ENCODE peak calls at places on chromosomes 2 and 18, in seven cellular contexts. Z is GM23338, T is PC-3, D is SK-N-SH, X is GM23248, O is hepatocyte, R is HCT116. I is an unnamed sample.

GRCh38 chr2:85243101-85244072 is 84.4 kb downstream of the TGOLN2 start:
- DNase-seq in R (no peak), T (peak; percentile 27), O (no peak), X (peak; percentile 20), D (peak; percentile 66), Z (peak; percentile 87), I (peak; percentile 24)

GRCh38 chr2:152038451-152038958 is 60.3 kb downstream of the CACNB4 start:
- DNase-seq in D (no peak), T (no peak), X (no peak), R (no peak), O (no peak), Z (no peak), I (no peak)

GRCh38 chr2:151334082-151334815 is 23.1 kb upstream of the TNFAIP6 start:
- DNase-seq in Z (no peak), D (peak; percentile 49), X (peak; percentile 92), R (no peak), T (peak; percentile 68), O (peak; percentile 22), I (no peak)

GRCh38 chr2:150076281-150076680 is 411.2 kb downstream of the RND3 start:
- DNase-seq in R (no peak), O (no peak), D (no peak), Z (no peak), X (peak; percentile 86), T (peak; percentile 75), I (no peak)

GRCh38 chr2:233213975-233214374 is 37.5 kb upstream of the ATG16L1 start:
- DNase-seq in T (no peak), X (no peak), R (no peak), Z (no peak), D (no peak), O (no peak), I (no peak)

GRCh38 chr2:15618449-15618855 is 26.8 kb downstream of the DDX1 start:
- DNase-seq in Z (no peak), X (no peak), R (no peak), D (no peak), O (no peak), T (no peak), I (no peak)

GRCh38 chr18:50665015-50665414 is 105.1 kb downstream of the MAPK4 start:
- DNase-seq in R (no peak), X (no peak), T (no peak), D (no peak), Z (no peak), O (no peak), I (no peak)

GRCh38 chr18:43888601-43889000 is 611.3 kb upstream of the SYT4 start:
- DNase-seq in O (no peak), T (no peak), R (no peak), Z (no peak), X (no peak), D (no peak), I (no peak)

GRCh38 chr2:54079331-54079730 is 36.1 kb upstream of the ACYP2 start:
- DNase-seq in X (no peak), D (no peak), T (no peak), R (no peak), O (no peak), Z (no peak), I (no peak)

GRCh38 chr18:59712311-59712710 is 15.1 kb upstream of the CCBE1 start:
- DNase-seq in X (no peak), T (peak; percentile 52), R (no peak), Z (no peak), D (no peak), O (no peak), I (no peak)

GRCh38 chr2:160747771-160748170 is 254.2 kb upstream of the RBMS1 start:
- DNase-seq in D (no peak), Z (no peak), X (peak; percentile 90), O (no peak), R (no peak), T (peak; percentile 87), I (no peak)

GRCh38 chr2:9984217-9984739 is 32.8 kb downstream of the GRHL1 start:
- DNase-seq in R (peak; percentile 47), Z (peak; percentile 78), X (peak; percentile 68), D (peak; percentile 78), O (peak; percentile 56), T (peak; percentile 78), I (peak; percentile 56)

GRCh38 chr2:7333189-7333588 is 416.0 kb downstream of the RNF144A start:
- DNase-seq in D (no peak), O (no peak), X (no peak), Z (no peak), T (no peak), R (no peak), I (no peak)

GRCh38 chr2:10205201-10205475 is 82.6 kb downstream of the RRM2 start:
- DNase-seq in T (no peak), O (no peak), D (no peak), Z (no peak), R (no peak), X (no peak), I (no peak)

GRCh38 chr18:11990541-11990940 is 9.2 kb downstream of the IMPA2 start:
- DNase-seq in T (no peak), Z (no peak), O (no peak), R (no peak), D (no peak), X (no peak), I (no peak)

GRCh38 chr2:16218651-16219050 is 278.3 kb downstream of the MYCN start:
- DNase-seq in Z (peak; percentile 68), O (peak; percentile 56), X (no peak), R (peak; percentile 3), D (peak; percentile 72), T (no peak), I (peak; percentile 4)

GRCh38 chr18:9380101-9380500 is 45.5 kb downstream of the TWSG1 start:
- DNase-seq in R (no peak), X (peak; percentile 33), D (no peak), Z (no peak), O (no peak), T (no peak), I (no peak)

GRCh38 chr18:12990662-12990976 is 543 bp upstream of the CEP192 start:
- DNase-seq in O (no peak), R (no peak), X (no peak), Z (peak; percentile 75), T (no peak), D (no peak), I (no peak)

GRCh38 chr2:158197940-158198339 is 96.3 kb downstream of the UPP2 start:
- DNase-seq in O (no peak), T (peak; percentile 35), X (no peak), Z (no peak), R (no peak), D (no peak), I (no peak)

GRCh38 chr2:65026640-65027464 is 29.4 kb upstream of the CEP68 start:
- DNase-seq in T (no peak), X (no peak), O (no peak), R (no peak), Z (no peak), D (no peak), I (peak; percentile 75)

GRCh38 chr2:99915108-99915675 is 227.2 kb downstream of the AFF3 start:
- DNase-seq in X (no peak), R (no peak), T (no peak), Z (no peak), O (no peak), D (no peak), I (no peak)

GRCh38 chr2:9071032-9071431 is 67.5 kb upstream of the MBOAT2 start:
- DNase-seq in R (peak; percentile 99), X (peak; percentile 87), T (peak; percentile 99), D (no peak), Z (no peak), O (peak; percentile 81), I (no peak)

GRCh38 chr2:160156084-160156483 is 44.0 kb downstream of the ITGB6 start:
- DNase-seq in Z (peak; percentile 34), D (no peak), R (no peak), X (peak; percentile 17), O (no peak), T (peak; percentile 39), I (no peak)

GRCh38 chr2:46116616-46117015 is 180.6 kb upstream of the EPAS1 start:
- DNase-seq in T (no peak), R (no peak), O (no peak), Z (no peak), X (peak; percentile 54), D (no peak), I (no peak)
- H3K36me3 ChIP-seq in T (no peaks in the 10 kb centered on the region), R (no peaks in the 10 kb centered on the region), O (no peaks in the 10 kb centered on the region), Z (no peaks in the 10 kb centered on the region), X (no peaks in the 10 kb centered on the region), D (no peaks in the 10 kb centered on the region), I (no peaks in the 10 kb centered on the region)

GRCh38 chr2:3557588-3558204 is 437 bp downstream of the RNASEH1 start:
- DNase-seq in O (no peak), Z (no peak), X (no peak), D (no peak), T (no peak), R (no peak), I (no peak)
- H3K9me2 ChIP-seq in O (no peaks in the 10 kb centered on the region), Z (no peaks in the 10 kb centered on the region), X (no peaks in the 10 kb centered on the region), D (no peaks in the 10 kb centered on the region), T (no peaks in the 10 kb centered on the region), R (no peaks in the 10 kb centered on the region), I (no peaks in the 10 kb centered on the region)

DNA sequence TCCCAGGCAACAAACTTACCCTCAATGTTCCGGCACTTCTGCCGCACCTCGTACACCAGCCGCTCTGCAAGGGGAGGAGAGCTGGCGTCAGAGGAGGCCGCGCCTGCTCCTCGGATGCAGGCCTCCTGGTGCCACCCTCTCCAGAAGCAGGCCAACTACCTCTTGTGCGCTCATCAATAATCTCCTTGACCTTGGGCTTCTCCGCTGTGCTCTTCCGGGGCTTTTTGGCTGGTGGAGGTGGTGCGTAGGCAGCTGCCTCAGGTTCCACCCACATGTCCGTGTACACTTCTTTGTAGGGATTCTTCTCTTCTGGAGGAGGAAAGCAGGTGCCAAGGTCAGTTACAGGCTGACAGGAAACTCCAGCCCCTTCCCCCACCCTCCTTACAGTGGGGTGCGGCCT is 77.6 kb upstream of the POMC start:
- DNase-seq in Z (no peak), O (no peak), R (no peak), T (no peak), X (no peak), D (no peak), I (no peak)
- H3K36me3 ChIP-seq in Z (peaks cover 53% of the 10 kb centered on the region), O (no peaks in the 10 kb centered on the region), R (no peaks in the 10 kb centered on the region), T (no peaks in the 10 kb centered on the region), X (no peaks in the 10 kb centered on the region), D (peaks cover 81% of the 10 kb centered on the region), I (no peaks in the 10 kb centered on the region)

GRCh38 chr2:24785704-24786321 is 7.4 kb downstream of the PTRHD1 start:
- DNase-seq in R (no peak), O (no peak), Z (no peak), X (no peak), D (no peak), T (no peak), I (peak; percentile 82)

GRCh38 chr2:24787532-24787931 is 5.7 kb downstream of the PTRHD1 start:
- DNase-seq in R (no peak), T (no peak), X (no peak), D (no peak), Z (no peak), O (no peak), I (no peak)

GRCh38 chr2:24779121-24779520 is 14.1 kb downstream of the PTRHD1 start:
- DNase-seq in R (no peak), Z (peak; percentile 36), T (no peak), X (no peak), D (no peak), O (peak; percentile 30), I (no peak)

GRCh38 chr2:24783641-24784040 is 9.6 kb downstream of the PTRHD1 start:
- DNase-seq in Z (no peak), O (no peak), D (no peak), T (no peak), X (no peak), R (no peak), I (no peak)
- H3K9me2 ChIP-seq in Z (no peaks in the 10 kb centered on the region), O (no peaks in the 10 kb centered on the region), D (no peaks in the 10 kb centered on the region), T (no peaks in the 10 kb centered on the region), X (no peaks in the 10 kb centered on the region), R (no peaks in the 10 kb centered on the region), I (no peaks in the 10 kb centered on the region)

I was measured in OCI-LY7.